ENCODE peak calls at places on chromosome 4, in five cellular contexts. H, X, S, B and U are unnamed samples.

GRCh38 chr4:150769845-150770244 is 187.9 kb downstream of the MAB21L2 start:
- DNase-seq in S (peak; percentile 14), X (no peak), B (peak; percentile 15), H (no peak), U (no peak)

GRCh38 chr4:125313497-125313896 is 1.3 kb upstream of the FAT4 start:
- DNase-seq in S (peak; percentile 69), X (no peak), B (peak; percentile 90), H (peak; percentile 96), U (peak; percentile 84)

GRCh38 chr4:44583393-44583792 is 68.0 kb downstream of the YIPF7 start:
- DNase-seq in B (no peak), X (no peak), S (peak; percentile 43), H (peak; percentile 23), U (no peak)

GRCh38 chr4:118033148-118034060 is 882 bp upstream of the NDST3 start:
- DNase-seq in B (no peak), S (peak; percentile 54), X (peak; percentile 66), H (peak; percentile 25), U (peak; percentile 25)

GRCh38 chr4:10006604-10007435 is 14.5 kb downstream of the SLC2A9 start:
- DNase-seq in H (peak; percentile 37), B (no peak), X (peak; percentile 77), S (peak; percentile 91), U (peak; percentile 20)

GRCh38 chr4:17587094-17587822 is 10.3 kb downstream of the LAP3 start:
- DNase-seq in X (no peak), H (no peak), S (no peak), B (no peak), U (no peak)

GRCh38 chr4:123430031-123430430 is 33.4 kb downstream of the SPRY1 start:
- DNase-seq in B (no peak), X (no peak), S (peak; percentile 49), H (no peak), U (no peak)

GRCh38 chr4:164508836-164509235 is 245.1 kb upstream of the SMIM31 start:
- DNase-seq in S (peak; percentile 60), B (no peak), X (no peak), H (no peak), U (no peak)

GRCh38 chr4:158850800-158851644 is 82.2 kb downstream of the FNIP2 start:
- DNase-seq in B (no peak), X (no peak), H (peak; percentile 70), S (peak; percentile 24), U (peak; percentile 53)

GRCh38 chr4:117478702-117479101 is 393.3 kb upstream of the TRAM1L1 start:
- DNase-seq in B (no peak), H (no peak), S (no peak), X (no peak), U (no peak)

DNA sequence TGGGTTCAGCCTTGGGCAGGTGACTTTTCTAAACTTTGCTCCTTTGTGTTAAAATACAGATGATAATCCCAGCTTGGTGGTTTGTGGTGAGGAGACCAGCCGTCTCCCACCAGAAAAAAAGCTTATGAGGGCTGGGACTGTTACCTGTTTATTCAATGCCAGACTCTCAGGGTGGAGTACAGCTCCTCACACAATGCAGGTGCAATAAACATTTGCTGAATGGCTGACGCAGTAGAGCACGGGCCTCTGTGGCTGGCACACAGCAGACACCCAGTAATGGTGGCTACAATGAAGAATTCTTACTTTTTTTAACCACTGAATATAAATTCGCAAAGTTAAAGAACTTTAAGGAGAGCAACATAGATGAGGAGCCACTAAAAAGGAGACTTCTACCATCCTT is 30.2 kb downstream of the BEND4 start:
- DNase-seq in H (no peak), X (no peak), B (no peak), S (no peak), U (no peak)
- TF ChIP-seq CTCF in H (no peak), X (no peak), B (no peak), S (no peak), U (no peak)

GRCh38 chr4:13541720-13542576 is 2.4 kb downstream of the NKX3-2 start:
- DNase-seq in H (no peak), B (no peak), S (no peak), X (no peak), U (no peak)
- TF ChIP-seq CTCF in H (peak; percentile 30), B (peak; percentile 52), S (no peak), X (no peak), U (peak; percentile 15)

DNA sequence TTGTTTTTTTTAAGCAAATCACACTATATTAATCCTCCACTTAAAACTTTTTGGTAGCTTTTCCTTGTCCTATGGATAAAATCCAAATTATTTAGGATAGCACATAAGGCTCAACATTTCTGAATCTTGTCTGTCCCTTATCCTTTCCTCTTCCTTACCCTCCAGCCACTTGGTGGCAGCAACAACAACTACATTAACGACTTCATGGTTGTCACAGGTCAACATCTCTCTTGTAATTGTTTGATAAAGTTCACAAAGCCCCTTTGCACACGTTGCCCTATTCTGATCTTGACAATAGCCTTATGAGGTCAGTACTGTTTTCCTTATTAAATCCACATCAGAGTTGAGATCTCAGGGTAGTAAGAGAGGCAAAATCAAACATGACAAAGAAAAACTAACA is 269.0 kb upstream of the PABPC4L start:
- DNase-seq in H (peak; percentile 26), S (peak; percentile 26), X (peak; percentile 28), B (peak; percentile 18), U (no peak)
- TF ChIP-seq CTCF in H (peak; percentile 39), S (peak; percentile 43), X (peak; percentile 33), B (peak; percentile 52), U (no peak)

DNA sequence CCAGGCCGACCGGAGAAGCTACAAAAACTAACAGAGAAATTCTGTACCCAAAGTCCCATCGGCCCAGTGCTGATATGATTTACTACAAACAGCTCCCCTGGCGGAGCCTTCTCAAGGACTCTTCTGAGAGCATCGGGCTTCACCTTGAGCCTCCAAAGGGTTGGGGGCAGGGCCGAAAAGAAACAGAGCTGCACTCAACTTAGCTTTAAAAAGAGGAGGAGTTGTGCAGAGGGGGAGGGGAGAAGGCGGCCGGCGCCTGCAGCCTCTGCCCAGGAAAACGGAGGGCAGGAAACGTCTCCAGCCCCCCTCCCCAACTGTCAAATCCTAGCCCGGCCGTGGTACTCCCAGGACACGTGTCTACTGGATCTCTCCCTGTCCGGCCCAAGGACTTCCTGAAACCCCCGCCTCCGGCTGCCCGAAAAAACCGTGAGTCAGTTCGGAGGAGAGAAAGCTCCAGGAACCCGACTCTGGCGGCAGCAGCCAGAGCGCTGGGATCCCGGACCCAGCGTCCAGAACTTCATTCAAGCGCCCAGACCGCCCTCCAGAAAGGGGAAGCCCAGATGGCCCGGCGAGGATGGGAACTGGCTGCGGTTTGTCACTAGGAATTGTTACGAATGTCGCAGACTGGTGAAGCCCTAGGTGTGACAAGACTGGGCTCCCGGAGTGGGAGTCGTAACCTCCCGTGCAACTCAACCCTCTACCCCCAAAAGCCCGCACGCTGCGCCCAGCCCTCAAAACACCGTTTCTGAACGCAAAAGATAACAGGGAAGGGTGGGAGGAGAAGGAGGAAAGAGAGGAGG is 1.0 kb downstream of the ADAMTS3 start:
- DNase-seq in B (peak; percentile 72), X (peak; percentile 40), H (peak; percentile 89), S (peak; percentile 16), U (peak; percentile 47)
- TF ChIP-seq CTCF in B (peak; percentile 75), X (no peak), H (peak; percentile 57), S (no peak), U (peak; percentile 33)

DNA sequence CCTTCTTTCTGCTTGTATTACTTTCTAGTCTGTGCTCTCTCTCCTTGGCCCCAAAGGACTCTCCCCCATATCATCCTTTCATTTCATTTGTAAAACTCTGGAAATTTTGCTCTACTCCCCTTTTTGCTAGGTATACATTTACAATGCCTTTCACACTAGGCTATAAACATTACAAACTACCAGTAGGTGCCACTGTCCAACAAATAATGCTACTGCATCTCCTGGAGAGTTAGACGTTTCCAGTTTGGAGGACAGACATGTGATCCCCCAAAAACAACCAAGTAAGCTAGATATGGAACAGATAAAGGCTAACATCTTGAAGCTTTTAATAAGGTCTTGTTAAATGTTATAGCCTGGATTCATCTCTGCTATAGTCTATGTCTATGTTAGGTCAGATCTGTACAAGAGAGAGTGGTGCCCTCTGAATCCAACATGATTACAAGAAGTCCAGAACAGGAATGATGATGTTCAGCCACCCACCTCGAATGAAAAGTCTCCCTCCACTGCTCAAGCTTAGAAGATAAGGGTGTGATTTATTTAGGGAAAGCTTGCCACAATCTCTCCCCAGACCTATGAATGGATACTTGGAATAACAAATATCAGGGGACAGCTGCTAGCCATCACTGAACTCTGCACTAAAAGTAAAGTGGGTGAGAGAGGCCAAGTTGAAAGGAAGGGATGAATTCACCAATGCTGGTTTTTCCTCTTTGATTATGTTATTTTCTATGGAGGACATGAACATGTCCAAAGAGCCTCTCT is 14.3 kb downstream of the CBR4 start:
- DNase-seq in B (no peak), X (no peak), H (peak; percentile 44), S (peak; percentile 19), U (peak; percentile 15)
- TF ChIP-seq CTCF in B (peak; percentile 32), X (peak; percentile 25), H (peak; percentile 18), S (no peak), U (peak; percentile 36)

GRCh38 chr4:6549445-6549844 is 25.5 kb upstream of the MAN2B2 start:
- DNase-seq in B (no peak), S (no peak), H (no peak), X (no peak), U (no peak)

GRCh38 chr4:6546681-6547447 is 28.1 kb upstream of the MAN2B2 start:
- DNase-seq in B (peak; percentile 17), S (peak; percentile 82), H (peak; percentile 83), X (peak; percentile 44), U (peak; percentile 61)

GRCh38 chr4:6548882-6549230 is 26.1 kb upstream of the MAN2B2 start:
- DNase-seq in B (no peak), S (no peak), H (no peak), X (no peak), U (no peak)

GRCh38 chr4:6549890-6550620 is 24.9 kb upstream of the MAN2B2 start:
- DNase-seq in X (no peak), H (no peak), B (no peak), S (no peak), U (no peak)

DNA sequence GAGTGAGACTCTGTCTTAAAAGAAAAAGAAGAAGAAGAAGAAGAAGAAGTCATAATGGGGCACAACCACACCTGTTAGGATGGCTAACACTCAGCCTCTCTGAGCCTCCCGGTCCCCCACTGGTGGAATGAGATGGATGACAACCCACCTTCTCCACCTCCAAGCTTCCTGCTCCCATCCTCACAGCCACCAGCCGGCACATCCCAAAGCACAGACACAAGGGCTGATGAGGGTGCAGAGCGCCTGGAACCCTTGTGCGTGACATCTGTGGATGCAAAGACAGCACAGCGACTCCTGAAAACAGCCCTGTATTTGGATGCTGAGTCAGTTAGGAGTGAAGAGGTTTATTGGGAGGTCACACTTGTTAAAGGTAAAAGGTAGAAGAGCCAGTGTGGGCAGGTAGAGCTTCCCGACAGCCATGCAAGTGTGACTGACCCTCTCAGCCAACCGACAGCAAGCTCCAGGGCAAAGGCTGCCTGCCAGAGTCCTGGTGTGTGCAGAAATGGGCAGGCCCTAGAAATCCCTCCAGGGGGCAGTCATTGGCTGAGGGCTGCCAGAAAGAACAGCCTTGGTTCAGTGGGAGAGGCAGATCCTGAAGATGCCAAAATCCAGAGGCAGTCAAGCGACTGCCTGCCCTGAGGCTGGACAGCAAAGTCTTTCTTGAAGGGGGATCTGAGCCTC is 26.6 kb upstream of the MAN2B2 start:
- DNase-seq in S (peak; percentile 80), B (peak; percentile 25), H (peak; percentile 52), X (no peak), U (peak; percentile 36)
- TF ChIP-seq CTCF in S (peak; percentile 86), B (peak; percentile 74), H (peak; percentile 44), X (no peak), U (peak; percentile 46)